ENCODE peak calls at places on chromosomes 6 and 20, in ten cellular contexts. S is HCT116, Y is SK-N-SH, Q is Karpas-422, I is PC-3, E is PC-9, F is GM23338, J is GM23248, L is OCI-LY7, V is hepatocyte. K is an unnamed sample. For H3K9me2, H3K36me3 and H3K4me1, the result is how much of the 10 kb centered on the place peaks cover.

GRCh38 chr6:26157150-26157837 is 70.1 kb downstream of the HFE start:
- DNase-seq in S (no peak), Y (peak), Q (peak), I (no peak), E (peak), F (peak), J (peak), L (peak), V (peak), K (no peak)

GRCh38 chr20:10508468-10509251 is 73.6 kb downstream of the SLX4IP start:
- DNase-seq in S (no peak), Y (peak), Q (no peak), I (no peak), E (no peak), F (no peak), J (peak), L (no peak), V (peak), K (no peak)

GRCh38 chr6:84967965-84968364 is 203.6 kb upstream of the TBX18 start:
- DNase-seq in S (no peak), Y (no peak), Q (no peak), I (no peak), E (no peak), F (peak), J (no peak), L (no peak), V (no peak), K (no peak)

GRCh38 chr20:31494131-31494530 is 19.0 kb downstream of the REM1 start:
- DNase-seq in S (peak), Y (no peak), Q (peak), I (peak), E (peak), F (peak), J (peak), L (no peak), V (peak), K (peak)

GRCh38 chr20:6769953-6770831 is 2.7 kb downstream of the BMP2 start:
- DNase-seq in S (no peak), Y (peak), Q (no peak), I (no peak), E (no peak), F (peak), J (peak), L (no peak), V (peak), K (no peak)

GRCh38 chr6:11062715-11063114 is 18.6 kb upstream of the ELOVL2 start:
- DNase-seq in S (no peak), Y (no peak), Q (no peak), I (no peak), E (no peak), F (no peak), J (no peak), L (no peak), V (no peak), K (no peak)

GRCh38 chr6:125658759-125659431 is 90.5 kb upstream of the HEY2 start:
- DNase-seq in S (no peak), Y (no peak), Q (no peak), I (no peak), E (no peak), F (no peak), J (peak), L (no peak), V (no peak), K (no peak)

GRCh38 chr6:132768051-132768517 is 10.4 kb upstream of the VNN2 start:
- DNase-seq in S (peak), Y (peak), Q (peak), I (peak), E (peak), F (peak), J (peak), L (peak), V (peak), K (no peak)

GRCh38 chr6:88586371-88587157 is 376.9 kb downstream of the RNGTT start:
- DNase-seq in S (no peak), Y (no peak), Q (no peak), I (peak), E (no peak), F (no peak), J (peak), L (no peak), V (no peak), K (no peak)

GRCh38 chr6:35161776-35162607 is 20.9 kb upstream of the TCP11 start:
- DNase-seq in S (no peak), Y (peak), Q (no peak), I (no peak), E (no peak), F (no peak), J (no peak), L (no peak), V (no peak), K (no peak)

GRCh38 chr20:57280221-57280620 is 13.8 kb upstream of the BMP7 start:
- DNase-seq in S (no peak), Y (no peak), Q (no peak), I (no peak), E (no peak), F (no peak), J (no peak), L (peak), V (no peak), K (no peak)

GRCh38 chr6:105364243-105364642 is 38.6 kb downstream of the PREP start:
- DNase-seq in S (no peak), Y (peak), Q (no peak), I (no peak), E (no peak), F (no peak), J (no peak), L (no peak), V (no peak), K (no peak)

GRCh38 chr6:142821860-142822259 is 123.1 kb downstream of the HIVEP2 start:
- DNase-seq in S (no peak), Y (no peak), Q (no peak), I (no peak), E (no peak), F (no peak), J (no peak), L (no peak), V (no peak), K (no peak)

GRCh38 chr6:148831064-148831463 is 84.2 kb downstream of the UST start:
- DNase-seq in S (no peak), Y (no peak), Q (no peak), I (peak), E (no peak), F (no peak), J (peak), L (no peak), V (no peak), K (no peak)

GRCh38 chr20:6006603-6006949 is 47.3 kb downstream of the LRRN4 start:
- DNase-seq in S (no peak), Y (no peak), Q (peak), I (no peak), E (no peak), F (no peak), J (peak), L (no peak), V (no peak), K (no peak)

GRCh38 chr6:112016335-112016734 is 37.6 kb upstream of the CCN6 start:
- DNase-seq in S (no peak), Y (no peak), Q (no peak), I (peak), E (no peak), F (no peak), J (peak), L (no peak), V (no peak), K (no peak)

GRCh38 chr20:23214903-23215302 is 128.8 kb upstream of the CD93 start:
- DNase-seq in S (no peak), Y (no peak), Q (no peak), I (no peak), E (no peak), F (no peak), J (no peak), L (no peak), V (no peak), K (no peak)

GRCh38 chr6:161673026-161673425 is 399.2 kb upstream of the AGPAT4 start:
- DNase-seq in S (no peak), Y (no peak), Q (no peak), I (no peak), E (no peak), F (no peak), J (no peak), L (no peak), V (no peak), K (no peak)

GRCh38 chr20:10530883-10531282 is 95.8 kb downstream of the SLX4IP start:
- DNase-seq in S (no peak), Y (no peak), Q (no peak), I (no peak), E (no peak), F (no peak), J (no peak), L (no peak), V (no peak), K (no peak)

GRCh38 chr20:40680560-40680959 is 8.5 kb downstream of the MAFB start:
- DNase-seq in S (no peak), Y (no peak), Q (no peak), I (no peak), E (no peak), F (no peak), J (no peak), L (no peak), V (no peak), K (no peak)

GRCh38 chr6:19873031-19873430 is 35.9 kb downstream of the ID4 start:
- DNase-seq in S (no peak), Y (peak), Q (no peak), I (peak), E (no peak), F (peak), J (peak), L (peak), V (no peak), K (no peak)

GRCh38 chr6:52399511-52400315 is 20.4 kb upstream of the EFHC1 start:
- DNase-seq in S (no peak), Y (peak), Q (peak), I (peak), E (peak), F (peak), J (peak), L (peak), V (peak), K (peak)

GRCh38 chr6:125267806-125268523 is 33.8 kb downstream of the HDDC2 start:
- DNase-seq in S (no peak), Y (no peak), Q (no peak), I (peak), E (no peak), F (no peak), J (no peak), L (no peak), V (no peak), K (no peak)

GRCh38 chr6:125804264-125804663 is 13.5 kb downstream of the NCOA7 start:
- DNase-seq in S (no peak), Y (no peak), Q (no peak), I (no peak), E (no peak), F (no peak), J (no peak), L (no peak), V (no peak), K (no peak)

GRCh38 chr20:46040902-46041535 is 12.0 kb downstream of the SLC12A5 start:
- DNase-seq in S (no peak), Y (no peak), Q (peak), I (peak), E (peak), F (peak), J (peak), L (peak), V (peak), K (peak)

GRCh38 chr20:16241911-16242310 is 331.3 kb downstream of the KIF16B start:
- DNase-seq in S (peak), Y (peak), Q (peak), I (peak), E (no peak), F (no peak), J (no peak), L (peak), V (peak), K (no peak)

GRCh38 chr6:82246802-82247633 is 526 bp downstream of the IBTK start:
- DNase-seq in S (peak), Y (peak), Q (peak), I (peak), E (peak), F (peak), J (peak), L (peak), V (peak), K (peak)

GRCh38 chr6:43129434-43130194 is 41.5 kb upstream of the SRF start:
- DNase-seq in S (no peak), Y (peak), Q (peak), I (peak), E (no peak), F (peak), J (peak), L (peak), V (peak), K (no peak)

GRCh38 chr6:56902551-56903464 is 52.1 kb upstream of the BEND6 start:
- DNase-seq in S (no peak), Y (peak), Q (peak), I (peak), E (no peak), F (peak), J (peak), L (peak), V (peak), K (peak)

GRCh38 chr20:2752631-2753455 is 47.6 kb downstream of the CPXM1 start:
- DNase-seq in S (peak), Y (no peak), Q (peak), I (peak), E (peak), F (peak), J (peak), L (no peak), V (peak), K (peak)

GRCh38 chr20:2751868-2752630 is 48.4 kb downstream of the CPXM1 start:
- DNase-seq in S (no peak), Y (no peak), Q (peak), I (peak), E (peak), F (no peak), J (peak), L (no peak), V (peak), K (peak)

GRCh38 chr20:2754426-2754825 is 46.0 kb downstream of the CPXM1 start:
- DNase-seq in S (no peak), Y (no peak), Q (no peak), I (no peak), E (no peak), F (no peak), J (no peak), L (no peak), V (no peak), K (no peak)

GRCh38 chr20:2755451-2756055 is 44.9 kb downstream of the CPXM1 start:
- DNase-seq in S (no peak), Y (no peak), Q (no peak), I (no peak), E (no peak), F (no peak), J (no peak), L (no peak), V (no peak), K (no peak)

DNA sequence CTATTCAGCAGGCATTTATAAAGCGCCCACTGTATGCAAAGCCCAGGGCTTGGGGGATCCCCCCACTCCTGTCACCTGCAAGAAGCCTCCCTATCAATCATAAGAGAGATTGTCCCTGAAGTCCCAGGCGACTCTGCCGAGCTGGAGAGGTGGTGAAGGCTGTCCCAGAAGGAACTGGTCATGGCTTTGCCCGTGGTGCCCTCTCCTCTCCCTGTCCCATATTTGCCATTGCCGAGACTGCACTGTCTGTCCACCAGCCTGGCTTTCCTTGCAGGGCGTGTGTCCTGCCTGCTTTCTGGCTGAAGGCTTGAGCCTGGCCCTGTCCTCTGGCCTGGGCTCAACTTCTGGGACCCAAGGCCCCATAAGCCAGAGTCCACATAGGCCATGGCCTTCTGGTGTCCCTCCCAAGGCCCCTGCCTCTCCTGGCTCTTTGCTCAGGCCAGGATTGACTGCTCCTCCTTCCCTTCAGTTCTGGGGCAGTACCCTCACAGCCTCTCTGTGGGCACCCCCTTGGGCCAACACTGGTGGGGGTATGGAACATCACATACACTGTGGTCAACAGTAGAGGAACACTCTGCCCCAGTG is 46.9 kb downstream of the CPXM1 start:
- DNase-seq in S (no peak), Y (no peak), Q (no peak), I (no peak), E (no peak), F (no peak), J (no peak), L (no peak), V (no peak), K (no peak)
- H3K9me2 ChIP-seq in S (under half), Y (under half), Q (under half), I (under half), E (under half), F (under half), J (under half), L (under half), V (under half), K (under half)

GRCh38 chr6:89954721-89955148 is 60.5 kb downstream of the GJA10 start:
- DNase-seq in S (no peak), Y (no peak), Q (no peak), I (no peak), E (no peak), F (no peak), J (no peak), L (no peak), V (no peak), K (peak)
- H3K36me3 ChIP-seq in S (under half), Y (under half), Q (under half), I (under half), E (under half), F (under half), J (under half), L (half or more), V (under half), K (under half)

DNA sequence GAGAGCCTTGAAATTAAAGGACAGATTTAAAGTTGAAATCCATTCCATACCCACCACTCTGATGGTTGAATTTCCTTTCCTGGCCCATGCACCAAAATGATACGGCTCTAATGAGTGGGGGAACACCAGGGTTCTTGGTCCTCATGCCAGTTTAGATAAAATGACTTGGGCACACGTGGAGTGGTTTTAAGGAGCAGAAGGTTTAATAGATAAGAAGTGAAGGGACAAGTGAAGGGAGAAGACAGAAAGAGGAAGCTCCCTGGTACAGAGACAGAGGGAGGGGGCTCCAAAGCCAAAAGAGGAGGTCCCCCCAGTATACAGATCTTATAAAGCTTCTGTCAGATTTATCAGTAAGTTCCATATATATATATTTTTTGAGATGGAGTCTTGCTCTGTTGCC is 22.7 kb downstream of the NCOA3 start:
- DNase-seq in S (no peak), Y (no peak), Q (no peak), I (no peak), E (no peak), F (no peak), J (no peak), L (no peak), V (no peak), K (no peak)
- H3K4me1 ChIP-seq in S (under half), Y (under half), Q (under half), I (under half), E (under half), F (under half), J (under half), L (under half), V (under half), K (under half)

DNA sequence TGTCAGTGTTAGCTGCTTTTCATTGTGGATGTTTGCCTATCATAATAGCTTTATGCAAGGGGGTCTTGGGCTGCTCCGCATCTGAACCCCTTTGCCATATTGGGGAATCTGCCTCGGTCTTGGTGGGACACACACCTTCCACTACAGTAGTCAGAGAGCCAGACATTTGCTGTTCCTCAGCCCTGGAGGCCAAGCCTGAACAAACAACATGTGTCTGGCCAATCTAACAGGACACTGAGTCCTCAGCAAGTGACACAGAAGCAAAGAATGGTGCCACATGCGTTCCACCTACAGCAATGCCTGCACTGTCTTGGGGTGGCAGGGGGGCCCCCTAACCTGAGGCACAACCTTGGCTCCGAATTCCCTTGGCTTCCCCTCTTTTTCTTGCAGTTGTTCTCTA is 243.9 kb downstream of the LY86 start:
- DNase-seq in S (no peak), Y (no peak), Q (no peak), I (no peak), E (no peak), F (no peak), J (no peak), L (no peak), V (no peak), K (no peak)
- H3K9me2 ChIP-seq in S (under half), Y (under half), Q (under half), I (under half), E (under half), F (under half), J (under half), L (under half), V (under half), K (under half)

DNA sequence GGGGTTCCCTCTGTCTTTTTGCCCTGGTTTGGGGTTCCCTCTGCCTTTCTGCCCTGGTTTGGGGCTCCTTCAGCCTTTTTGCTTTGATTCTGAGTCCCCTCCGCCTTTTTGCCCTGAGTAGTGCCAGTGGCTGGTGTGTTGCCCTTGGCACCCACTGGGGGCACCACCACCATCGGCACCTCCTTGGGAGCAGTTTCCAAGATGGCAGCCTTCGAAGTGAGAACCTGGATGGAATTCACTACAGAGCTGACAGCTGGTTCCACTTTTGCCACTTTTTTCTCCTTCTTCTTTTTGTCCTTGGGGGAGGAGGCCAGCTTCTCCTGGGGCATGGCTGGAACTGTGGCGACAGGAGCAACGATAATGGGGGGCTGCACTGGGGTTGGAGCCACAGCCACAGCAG is 22.2 kb downstream of the RRBP1 start:
- DNase-seq in S (no peak), Y (no peak), Q (no peak), I (no peak), E (no peak), F (peak), J (no peak), L (no peak), V (no peak), K (no peak)
- H3K36me3 ChIP-seq in S (under half), Y (under half), Q (under half), I (under half), E (under half), F (under half), J (under half), L (under half), V (under half), K (under half)